ENCODE peak calls at places on chromosomes 16 and 17, in seven cellular contexts. C, U, O, K, D, F and T are unnamed samples.

GRCh38 chr16:57808589-57808988 is 6.3 kb upstream of the KIFC3 start:
- DNase-seq in F (no peak), K (no peak), D (no peak), U (no peak), O (no peak), C (no peak), T (no peak)

GRCh38 chr17:80223142-80223815 is 3.1 kb downstream of the SLC26A11 start:
- DNase-seq in U (no peak), C (no peak), F (no peak), O (no peak), K (no peak), D (no peak), T (no peak)

GRCh38 chr17:57916925-57917858 is 38.0 kb downstream of the CUEDC1 start:
- DNase-seq in O (no peak), K (peak; percentile 63), U (no peak), D (no peak), F (peak; percentile 71), C (no peak), T (peak; percentile 40)

GRCh38 chr17:31472137-31472536 is 80.7 kb downstream of the RAB11FIP4 start:
- DNase-seq in D (no peak), K (no peak), U (no peak), F (no peak), O (no peak), C (no peak), T (no peak)

GRCh38 chr16:52470601-52471000 is 76.3 kb downstream of the TOX3 start:
- DNase-seq in D (no peak), K (no peak), C (no peak), F (no peak), O (no peak), U (no peak), T (no peak)

GRCh38 chr17:9768381-9768934 is 22.9 kb downstream of the DHRS7C start:
- DNase-seq in F (no peak), K (peak; percentile 60), C (no peak), D (no peak), U (peak; percentile 40), O (peak; percentile 24), T (peak; percentile 55)

GRCh38 chr16:48133455-48134226 is 22.2 kb downstream of the ABCC12 start:
- DNase-seq in O (no peak), F (peak; percentile 75), D (peak; percentile 77), U (no peak), K (no peak), C (no peak), T (no peak)

GRCh38 chr17:60361889-60362288 is 30.0 kb downstream of the USP32 start:
- DNase-seq in D (no peak), O (no peak), K (no peak), F (no peak), C (no peak), U (no peak), T (no peak)

GRCh38 chr17:43025290-43025657 is 243 bp downstream of the RND2 start:
- DNase-seq in O (no peak), C (peak; percentile 49), K (no peak), U (no peak), F (no peak), D (no peak), T (no peak)

GRCh38 chr16:69706975-69707340 is 19.4 kb downstream of the NQO1 start:
- DNase-seq in F (no peak), D (no peak), K (no peak), O (no peak), U (no peak), C (no peak), T (no peak)

GRCh38 chr16:53098526-53099317 is 43.9 kb downstream of the CHD9 start:
- DNase-seq in O (peak; percentile 97), D (peak; percentile 86), F (peak; percentile 89), K (peak; percentile 76), C (peak; percentile 94), U (peak; percentile 96), T (peak; percentile 22)

GRCh38 chr17:20059728-20060188 is 50.6 kb downstream of the SPECC1 start:
- DNase-seq in K (peak; percentile 93), O (no peak), U (peak; percentile 26), D (no peak), F (no peak), C (no peak), T (no peak)

GRCh38 chr16:12147681-12148479 is 171.3 kb downstream of the SNX29 start:
- DNase-seq in U (no peak), C (no peak), D (no peak), O (no peak), K (no peak), F (no peak), T (no peak)

GRCh38 chr17:4537451-4538235 is 17.5 kb downstream of the MYBBP1A start:
- DNase-seq in C (no peak), O (no peak), D (no peak), K (no peak), U (no peak), F (no peak), T (no peak)

GRCh38 chr17:77189148-77189547 is 48.4 kb downstream of the SEC14L1 start:
- DNase-seq in D (no peak), U (no peak), K (no peak), F (no peak), O (no peak), C (no peak), T (no peak)

DNA sequence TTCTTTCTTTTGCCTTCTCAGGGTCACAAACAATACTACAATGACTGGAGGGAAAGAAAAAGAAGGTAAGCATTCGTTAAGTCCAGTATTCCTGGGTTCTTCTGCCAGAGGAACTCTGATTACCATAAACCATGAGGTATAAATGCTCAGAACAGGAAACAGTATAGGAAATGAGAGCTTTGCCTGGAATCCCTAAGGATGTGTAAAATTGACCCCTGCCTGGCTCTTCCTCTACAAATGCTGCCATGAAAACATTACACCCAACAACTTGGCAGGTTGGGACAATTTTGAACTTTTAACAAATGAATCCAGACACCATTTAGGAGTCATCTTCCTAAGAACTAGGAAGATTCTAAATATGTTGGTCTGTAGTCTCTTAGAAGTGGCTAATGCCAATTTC is 173.8 kb downstream of the CDH11 start:
- DNase-seq in O (no peak), U (no peak), K (no peak), D (no peak), C (no peak), F (no peak), T (no peak)
- H3K27ac ChIP-seq in O (no peak overlapping the region), U (no peak overlapping the region), K (no peak overlapping the region), D (no peak overlapping the region), C (no peak overlapping the region), F (no peak overlapping the region), T (no peak overlapping the region)

DNA sequence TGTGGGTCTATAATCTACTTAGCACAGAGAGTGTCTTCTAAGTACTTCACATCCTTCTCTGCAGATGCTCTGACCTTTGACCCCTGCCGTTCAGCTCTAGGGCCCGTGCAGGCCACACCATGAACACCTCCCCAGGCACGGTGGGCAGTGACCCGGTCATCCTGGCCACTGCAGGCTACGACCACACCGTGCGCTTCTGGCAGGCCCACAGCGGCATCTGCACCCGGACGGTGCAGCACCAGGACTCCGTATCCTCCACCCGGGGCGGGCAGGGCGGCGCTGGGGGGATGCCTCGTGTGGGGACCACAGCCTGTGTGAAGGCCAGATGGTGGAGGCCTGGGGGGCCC is 686 bp downstream of the MLST8 start:
- DNase-seq in O (no peak), F (peak; percentile 59), K (no peak), C (no peak), D (no peak), U (no peak), T (no peak)
- H3K4me3 ChIP-seq in O (peak overlapping the region; percentile 72), F (peak overlapping the region; percentile 86), K (peak overlapping the region; percentile 83), C (peak overlapping the region; percentile 65), D (peak overlapping the region; percentile 86), U (peak overlapping the region; percentile 94), T (peak overlapping the region; percentile 75)

GRCh38 chr16:10410469-10410868 is 24.6 kb downstream of the ATF7IP2 start:
- DNase-seq in C (no peak), F (no peak), O (no peak), U (no peak), D (no peak), K (no peak), T (no peak)
- H3K9me3 ChIP-seq in C (no peaks in the 10 kb centered on the region), F (peaks cover 75% of the 10 kb centered on the region), O (no peaks in the 10 kb centered on the region), U (peaks cover 40% of the 10 kb centered on the region), D (peaks cover 59% of the 10 kb centered on the region), K (peaks cover 35% of the 10 kb centered on the region), T (no peaks in the 10 kb centered on the region)

GRCh38 chr17:39799395-39799794 is 61.7 kb downstream of the GRB7 start:
- DNase-seq in K (no peak), D (no peak), F (no peak), C (no peak), U (no peak), O (no peak), T (no peak)

GRCh38 chr17:39804839-39805238 is 59.3 kb downstream of the IKZF3 start:
- DNase-seq in O (no peak), F (no peak), C (no peak), K (no peak), D (no peak), U (no peak), T (no peak)

GRCh38 chr17:39800540-39800939 is 62.8 kb downstream of the GRB7 start:
- DNase-seq in O (no peak), C (no peak), U (no peak), D (no peak), K (no peak), F (no peak), T (no peak)

DNA sequence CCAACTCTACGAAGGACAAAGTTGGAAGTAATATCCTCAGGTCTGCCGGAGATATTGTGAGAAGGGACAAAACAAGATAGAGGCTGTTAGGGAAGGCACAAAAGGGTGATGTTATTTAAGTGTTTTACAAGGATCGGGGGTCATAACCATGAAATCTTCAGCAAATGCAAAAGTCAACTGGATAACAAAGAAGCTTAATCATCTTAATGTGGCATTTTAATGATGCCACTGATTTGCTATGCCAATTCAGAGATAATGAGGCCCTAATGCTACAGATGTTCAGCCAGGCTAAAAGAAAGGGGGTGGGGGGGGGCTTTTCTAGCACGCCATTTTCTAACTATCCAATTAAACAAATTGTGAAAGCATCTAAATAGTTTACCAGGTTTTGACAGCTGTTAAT is 63.1 kb downstream of the IKZF3 start:
- DNase-seq in K (no peak), U (no peak), F (no peak), O (no peak), D (no peak), C (no peak), T (no peak)
- H3K27ac ChIP-seq in K (no peak overlapping the region), U (no peak overlapping the region), F (no peak overlapping the region), O (no peak overlapping the region), D (no peak overlapping the region), C (no peak overlapping the region), T (no peak overlapping the region)

GRCh38 chr16:56643833-56644232 is 5.4 kb downstream of the MT1A start:
- DNase-seq in K (no peak), O (no peak), U (no peak), C (no peak), D (no peak), F (no peak), T (no peak)
- H3K4me3 ChIP-seq in K (peak overlapping the region; percentile 38), O (no peak overlapping the region), U (peak overlapping the region; percentile 69), C (peak overlapping the region; percentile 26), D (peak overlapping the region; percentile 37), F (peak overlapping the region; percentile 49), T (no peak overlapping the region)

DNA sequence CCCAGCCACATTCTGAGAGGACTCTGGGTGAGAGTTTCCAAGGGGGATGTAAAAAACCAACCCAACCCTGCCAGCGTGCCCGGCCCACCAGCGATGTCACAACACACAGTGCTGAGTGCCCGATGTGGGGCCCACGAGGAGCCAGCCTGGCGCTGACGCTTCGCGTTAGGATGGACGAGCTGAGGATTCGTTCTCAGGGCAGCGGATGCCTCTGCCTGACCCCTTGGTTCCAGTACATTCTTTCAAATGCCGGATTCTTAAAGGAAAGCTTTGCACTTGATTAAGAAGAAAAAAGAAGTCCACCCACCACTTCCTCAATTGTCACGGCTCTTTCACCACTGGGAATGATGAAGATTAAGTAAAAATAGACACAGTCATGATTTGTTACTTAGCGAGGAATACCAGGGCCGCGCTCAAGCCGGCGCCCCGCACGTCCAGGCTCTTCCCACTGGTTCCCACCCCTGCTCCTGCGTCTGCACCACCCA is 79.4 kb downstream of the IRF8 start:
- DNase-seq in C (no peak), K (no peak), D (peak; percentile 75), O (peak; percentile 51), U (no peak), F (peak; percentile 68), T (peak; percentile 36)
- H3K9me3 ChIP-seq in C (no peaks in the 10 kb centered on the region), K (no peaks in the 10 kb centered on the region), D (no peaks in the 10 kb centered on the region), O (no peaks in the 10 kb centered on the region), U (no peaks in the 10 kb centered on the region), F (no peaks in the 10 kb centered on the region), T (no peaks in the 10 kb centered on the region)